ENCODE peak calls at places on chromosomes 7 and 10, in ten cellular contexts. P is testis; Z is CD4-positive, alpha-beta T cell; I is activated naive CD4-positive, alpha-beta T cell treated with anti-CD3 and anti-CD28 coated beads, Interleukin-2, amount 50 U/mL, for 72 hours; L is renal cortical epithelial cell; F is iris pigment epithelial cell; A is AG08396; Y is activated CD8-positive, alpha-beta memory T cell treated with anti-CD3 and anti-CD28 coated beads for 48 hours; E is left ventricle myocardium superior; O is non-pigmented ciliary epithelial cell. Q is an unnamed sample.

GRCh38 chr7:66826649-66827048 is 86.1 kb downstream of the RABGEF1 start:
- DNase-seq in L (no peak), O (no peak), P (no peak), F (no peak), A (no peak), E (no peak), I (no peak), Y (no peak), Z (no peak), Q (no peak)

GRCh38 chr7:105101864-105102263 is 87.9 kb downstream of the KMT2E start:
- DNase-seq in Y (no peak), Z (no peak), P (no peak), F (no peak), O (no peak), A (no peak), L (no peak), E (no peak), I (no peak), Q (no peak)

GRCh38 chr7:31095286-31096197 is 43.4 kb downstream of the ADCYAP1R1 start:
- DNase-seq in Y (no peak), A (no peak), F (no peak), O (no peak), Z (no peak), I (no peak), L (no peak), P (no peak), E (no peak), Q (peak; percentile 50)

GRCh38 chr7:23394828-23395227 is 75.5 kb downstream of the IGF2BP3 start:
- DNase-seq in O (no peak), E (no peak), Z (no peak), Y (no peak), L (no peak), A (no peak), F (no peak), I (no peak), P (no peak), Q (no peak)

GRCh38 chr7:70785427-70785826 is 346.5 kb upstream of the GALNT17 start:
- DNase-seq in Y (no peak), L (no peak), P (no peak), A (no peak), F (peak; percentile 15), Z (no peak), E (no peak), O (no peak), I (no peak), Q (no peak)

GRCh38 chr10:111360260-111360925 is 283.6 kb downstream of the ADRA2A start:
- DNase-seq in E (peak; percentile 27), P (peak; percentile 75), I (no peak), L (peak; percentile 49), A (no peak), Y (no peak), F (no peak), O (no peak), Z (no peak), Q (no peak)

GRCh38 chr7:75039166-75039565 is 34.4 kb downstream of the RCC1L start:
- DNase-seq in F (peak; percentile 32), L (peak; percentile 9), O (no peak), P (no peak), Z (no peak), A (no peak), I (no peak), E (no peak), Y (no peak), Q (no peak)

GRCh38 chr10:75428434-75429158 is 2.8 kb upstream of the LRMDA start:
- DNase-seq in O (no peak), E (no peak), Z (no peak), F (peak; percentile 65), P (no peak), L (peak; percentile 65), A (no peak), Y (no peak), I (no peak), Q (no peak)

GRCh38 chr7:99409192-99409572 is 413 bp downstream of the BUD31 start:
- DNase-seq in P (no peak), Z (no peak), I (no peak), O (no peak), E (no peak), A (no peak), F (no peak), L (no peak), Y (no peak), Q (no peak)

GRCh38 chr10:69421611-69422308 is 5.0 kb upstream of the TACR2 start:
- DNase-seq in Y (no peak), P (no peak), F (no peak), A (no peak), Z (no peak), L (no peak), I (no peak), O (no peak), E (peak; percentile 87), Q (peak; percentile 91)

Q was measured in upper lobe of right lung.